ENCODE peak calls at places on chromosomes 16 and 17, in nine cellular contexts. One of them, this sample, is unnamed.

GRCh38 chr17:67546578-67547527 is 169.8 kb downstream of the PITPNC1 start:
- DNase-seq in fibroblast of lung: peak; percentile 55
- DNase-seq in left ventricle myocardium inferior: peak; percentile 60
- DNase-seq in fibroblast of pulmonary artery: peak; percentile 83
- DNase-seq in SK-N-SH: no peak
- DNase-seq in OCI-LY7: peak; percentile 24
- DNase-seq in CD4-positive, alpha-beta T cell: no peak
- DNase-seq in WTC11: peak; percentile 19
- DNase-seq in omental fat pad: peak; percentile 28
- DNase-seq in this sample: no peak

GRCh38 chr16:88453621-88454314 is 688 bp downstream of the ZFPM1 start:
- DNase-seq in fibroblast of lung: no peak
- DNase-seq in left ventricle myocardium inferior: no peak
- DNase-seq in fibroblast of pulmonary artery: no peak
- DNase-seq in SK-N-SH: peak; percentile 65
- DNase-seq in OCI-LY7: peak; percentile 24
- DNase-seq in CD4-positive, alpha-beta T cell: no peak
- DNase-seq in WTC11: no peak
- DNase-seq in omental fat pad: no peak
- DNase-seq in this sample: no peak

GRCh38 chr16:15398618-15399316 is 3.2 kb downstream of the MPV17L start:
- DNase-seq in fibroblast of lung: no peak
- DNase-seq in left ventricle myocardium inferior: no peak
- DNase-seq in fibroblast of pulmonary artery: no peak
- DNase-seq in SK-N-SH: no peak
- DNase-seq in OCI-LY7: no peak
- DNase-seq in CD4-positive, alpha-beta T cell: no peak
- DNase-seq in WTC11: no peak
- DNase-seq in omental fat pad: no peak
- DNase-seq in this sample: no peak

GRCh38 chr16:35746963-35747657 is 2287.7 kb downstream of the TP53TG3F start:
- DNase-seq in fibroblast of lung: no peak
- DNase-seq in left ventricle myocardium inferior: no peak
- DNase-seq in fibroblast of pulmonary artery: no peak
- DNase-seq in SK-N-SH: no peak
- DNase-seq in OCI-LY7: no peak
- DNase-seq in CD4-positive, alpha-beta T cell: no peak
- DNase-seq in WTC11: no peak
- DNase-seq in omental fat pad: no peak
- DNase-seq in this sample: no peak

GRCh38 chr17:19728114-19728495 is 11.7 kb upstream of the SLC47A2 start:
- DNase-seq in fibroblast of lung: peak; percentile 50
- DNase-seq in left ventricle myocardium inferior: peak; percentile 88
- DNase-seq in fibroblast of pulmonary artery: peak; percentile 91
- DNase-seq in SK-N-SH: peak; percentile 88
- DNase-seq in OCI-LY7: no peak
- DNase-seq in CD4-positive, alpha-beta T cell: no peak
- DNase-seq in WTC11: no peak
- DNase-seq in omental fat pad: peak; percentile 64
- DNase-seq in this sample: no peak

GRCh38 chr17:14061666-14062560 is 7.4 kb upstream of the COX10 start:
- DNase-seq in fibroblast of lung: peak; percentile 93
- DNase-seq in left ventricle myocardium inferior: no peak
- DNase-seq in fibroblast of pulmonary artery: peak; percentile 92
- DNase-seq in SK-N-SH: no peak
- DNase-seq in OCI-LY7: no peak
- DNase-seq in CD4-positive, alpha-beta T cell: no peak
- DNase-seq in WTC11: no peak
- DNase-seq in omental fat pad: no peak
- DNase-seq in this sample: no peak

GRCh38 chr16:56310685-56311084 is 114.7 kb downstream of the AMFR start:
- DNase-seq in fibroblast of lung: no peak
- DNase-seq in left ventricle myocardium inferior: no peak
- DNase-seq in fibroblast of pulmonary artery: no peak
- DNase-seq in SK-N-SH: no peak
- DNase-seq in OCI-LY7: no peak
- DNase-seq in CD4-positive, alpha-beta T cell: no peak
- DNase-seq in WTC11: no peak
- DNase-seq in omental fat pad: no peak
- DNase-seq in this sample: no peak

GRCh38 chr16:50836121-50836541 is 94.2 kb downstream of the CYLD start:
- DNase-seq in fibroblast of lung: no peak
- DNase-seq in left ventricle myocardium inferior: no peak
- DNase-seq in fibroblast of pulmonary artery: peak; percentile 13
- DNase-seq in SK-N-SH: no peak
- DNase-seq in OCI-LY7: no peak
- DNase-seq in CD4-positive, alpha-beta T cell: no peak
- DNase-seq in WTC11: no peak
- DNase-seq in omental fat pad: no peak
- DNase-seq in this sample: no peak

DNA sequence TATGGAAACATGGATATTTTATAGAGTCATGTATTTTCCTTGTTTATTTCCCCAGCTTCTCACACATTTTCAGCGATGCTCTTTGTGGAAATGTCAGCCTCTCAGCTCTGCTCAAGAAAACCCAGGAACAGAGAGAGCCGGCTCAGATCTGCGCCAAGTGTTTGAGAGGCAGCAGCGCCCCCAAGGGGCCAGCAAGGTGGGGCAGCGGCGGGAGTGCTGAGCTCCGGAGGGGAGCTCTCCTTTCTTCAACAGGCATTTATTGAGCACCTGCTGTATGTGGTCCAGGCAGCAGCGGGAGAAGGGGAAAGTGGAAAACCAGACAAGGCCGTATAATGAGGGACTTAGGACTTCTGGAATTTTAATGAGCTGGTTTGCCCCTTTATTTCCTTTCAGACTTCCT is 421.1 kb upstream of the C16orf82 start:
- DNase-seq in fibroblast of lung: no peak
- DNase-seq in left ventricle myocardium inferior: no peak
- DNase-seq in fibroblast of pulmonary artery: no peak
- DNase-seq in SK-N-SH: peak; percentile 9
- DNase-seq in OCI-LY7: peak; percentile 80
- DNase-seq in CD4-positive, alpha-beta T cell: peak; percentile 2
- DNase-seq in WTC11: peak; percentile 80
- DNase-seq in omental fat pad: no peak
- DNase-seq in this sample: peak; percentile 34
- TF ChIP-seq CTCF in fibroblast of lung: no peak
- TF ChIP-seq CTCF in left ventricle myocardium inferior: peak; percentile 29
- TF ChIP-seq CTCF in fibroblast of pulmonary artery: no peak
- TF ChIP-seq CTCF in SK-N-SH: peak; percentile 24
- TF ChIP-seq CTCF in OCI-LY7: peak; percentile 98
- TF ChIP-seq CTCF in CD4-positive, alpha-beta T cell: no peak
- TF ChIP-seq CTCF in WTC11: peak; percentile 79
- TF ChIP-seq CTCF in omental fat pad: no peak
- TF ChIP-seq CTCF in this sample: peak; percentile 79

GRCh38 chr17:64148699-64149098 is 18.8 kb upstream of the ERN1 start:
- DNase-seq in fibroblast of lung: no peak
- DNase-seq in left ventricle myocardium inferior: no peak
- DNase-seq in fibroblast of pulmonary artery: no peak
- DNase-seq in SK-N-SH: peak; percentile 43
- DNase-seq in OCI-LY7: peak; percentile 53
- DNase-seq in CD4-positive, alpha-beta T cell: no peak
- DNase-seq in WTC11: no peak
- DNase-seq in omental fat pad: no peak
- DNase-seq in this sample: no peak

GRCh38 chr17:64149196-64149595 is 19.3 kb upstream of the ERN1 start:
- DNase-seq in fibroblast of lung: no peak
- DNase-seq in left ventricle myocardium inferior: no peak
- DNase-seq in fibroblast of pulmonary artery: no peak
- DNase-seq in SK-N-SH: no peak
- DNase-seq in OCI-LY7: no peak
- DNase-seq in CD4-positive, alpha-beta T cell: no peak
- DNase-seq in WTC11: no peak
- DNase-seq in omental fat pad: no peak
- DNase-seq in this sample: no peak

GRCh38 chr17:64151016-64151368 is 21.0 kb upstream of the ERN1 start:
- DNase-seq in fibroblast of lung: no peak
- DNase-seq in left ventricle myocardium inferior: no peak
- DNase-seq in fibroblast of pulmonary artery: no peak
- DNase-seq in SK-N-SH: no peak
- DNase-seq in OCI-LY7: no peak
- DNase-seq in CD4-positive, alpha-beta T cell: no peak
- DNase-seq in WTC11: no peak
- DNase-seq in omental fat pad: no peak
- DNase-seq in this sample: no peak

GRCh38 chr17:64152428-64153125 is 22.6 kb upstream of the ERN1 start:
- DNase-seq in fibroblast of lung: no peak
- DNase-seq in left ventricle myocardium inferior: no peak
- DNase-seq in fibroblast of pulmonary artery: no peak
- DNase-seq in SK-N-SH: peak; percentile 50
- DNase-seq in OCI-LY7: no peak
- DNase-seq in CD4-positive, alpha-beta T cell: no peak
- DNase-seq in WTC11: no peak
- DNase-seq in omental fat pad: no peak
- DNase-seq in this sample: no peak

DNA sequence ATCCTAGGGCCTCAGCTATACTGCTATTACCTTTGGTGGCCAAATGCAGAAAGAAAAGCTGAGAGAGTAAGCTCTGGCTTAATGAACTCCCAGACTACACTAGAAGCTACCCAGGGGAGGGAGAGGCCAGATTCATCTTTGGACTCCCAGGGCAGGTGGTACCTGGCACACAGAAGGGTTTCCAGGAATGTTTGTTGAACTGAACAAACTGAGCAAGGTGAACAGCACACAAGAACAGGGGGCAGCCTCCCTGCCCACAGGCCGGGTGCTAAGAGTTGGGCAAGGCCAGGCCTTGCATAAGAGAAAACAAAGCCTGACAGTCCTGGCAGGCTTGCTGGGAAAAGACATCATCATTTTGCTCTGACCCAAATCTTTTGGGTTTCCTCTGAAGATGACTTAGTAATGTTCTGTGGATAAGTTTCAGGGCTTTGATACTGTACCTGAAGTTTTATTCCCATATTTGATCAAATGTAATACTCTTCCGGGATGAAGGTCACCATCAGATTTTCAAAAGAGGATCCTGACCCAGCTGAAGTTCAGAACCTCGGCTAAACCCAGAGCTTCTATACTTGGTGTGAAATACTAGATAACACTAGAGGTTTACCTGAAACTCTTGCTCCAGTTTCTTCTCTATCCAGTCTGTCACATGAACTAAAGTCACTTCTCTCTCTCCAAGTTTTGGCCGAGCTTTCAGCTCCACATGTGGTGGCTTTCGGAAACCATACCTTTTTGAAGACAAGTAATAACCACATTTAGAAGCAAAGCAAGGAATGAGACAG is 20.5 kb upstream of the ERN1 start:
- DNase-seq in fibroblast of lung: no peak
- DNase-seq in left ventricle myocardium inferior: no peak
- DNase-seq in fibroblast of pulmonary artery: peak; percentile 57
- DNase-seq in SK-N-SH: no peak
- DNase-seq in OCI-LY7: no peak
- DNase-seq in CD4-positive, alpha-beta T cell: no peak
- DNase-seq in WTC11: no peak
- DNase-seq in omental fat pad: no peak
- DNase-seq in this sample: no peak
- TF ChIP-seq CTCF in fibroblast of lung: no peak
- TF ChIP-seq CTCF in left ventricle myocardium inferior: no peak
- TF ChIP-seq CTCF in fibroblast of pulmonary artery: no peak
- TF ChIP-seq CTCF in SK-N-SH: no peak
- TF ChIP-seq CTCF in OCI-LY7: no peak
- TF ChIP-seq CTCF in CD4-positive, alpha-beta T cell: no peak
- TF ChIP-seq CTCF in WTC11: no peak
- TF ChIP-seq CTCF in omental fat pad: no peak
- TF ChIP-seq CTCF in this sample: no peak

DNA sequence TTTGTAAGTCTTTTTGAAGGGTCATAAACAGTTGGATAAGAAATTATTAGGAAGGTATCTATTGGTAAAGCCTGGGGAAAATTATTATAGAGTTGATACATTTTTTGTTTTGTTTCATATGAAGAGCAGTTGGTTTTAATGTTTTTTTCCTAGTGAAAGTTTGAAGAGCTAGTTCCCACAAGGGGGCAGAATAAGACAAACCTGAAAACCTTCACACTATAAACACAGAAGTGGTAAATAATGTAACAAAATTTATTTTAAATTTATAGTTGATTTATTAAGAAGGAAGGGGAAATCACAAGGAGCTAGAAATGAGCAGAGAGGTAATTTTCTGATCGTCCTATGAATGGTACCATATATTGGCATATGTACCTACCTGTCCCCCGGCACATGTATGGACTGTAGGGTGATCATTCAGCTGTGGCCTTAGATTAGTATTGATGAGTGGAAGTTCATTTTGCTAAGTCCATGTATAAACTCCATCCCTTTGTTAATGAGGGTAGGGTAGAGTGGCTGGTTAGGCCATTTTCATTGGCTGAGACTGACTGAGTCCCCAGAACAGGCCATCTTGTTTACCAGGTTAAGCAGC is 116.3 kb downstream of the TANC2 start:
- DNase-seq in fibroblast of lung: peak; percentile 36
- DNase-seq in left ventricle myocardium inferior: no peak
- DNase-seq in fibroblast of pulmonary artery: peak; percentile 75
- DNase-seq in SK-N-SH: peak; percentile 19
- DNase-seq in OCI-LY7: no peak
- DNase-seq in CD4-positive, alpha-beta T cell: no peak
- DNase-seq in WTC11: no peak
- DNase-seq in omental fat pad: no peak
- DNase-seq in this sample: no peak
- TF ChIP-seq CTCF in fibroblast of lung: peak; percentile 40
- TF ChIP-seq CTCF in left ventricle myocardium inferior: peak; percentile 46
- TF ChIP-seq CTCF in fibroblast of pulmonary artery: peak; percentile 58
- TF ChIP-seq CTCF in SK-N-SH: peak; percentile 85
- TF ChIP-seq CTCF in OCI-LY7: peak; percentile 68
- TF ChIP-seq CTCF in CD4-positive, alpha-beta T cell: no peak
- TF ChIP-seq CTCF in WTC11: no peak
- TF ChIP-seq CTCF in omental fat pad: no peak
- TF ChIP-seq CTCF in this sample: peak; percentile 60

GRCh38 chr16:73523209-73523608 is 475.3 kb upstream of the ZFHX3 start:
- DNase-seq in fibroblast of lung: no peak
- DNase-seq in left ventricle myocardium inferior: no peak
- DNase-seq in fibroblast of pulmonary artery: no peak
- DNase-seq in SK-N-SH: no peak
- DNase-seq in OCI-LY7: no peak
- DNase-seq in CD4-positive, alpha-beta T cell: no peak
- DNase-seq in WTC11: no peak
- DNase-seq in omental fat pad: no peak
- DNase-seq in this sample: no peak

GRCh38 chr16:73531021-73531420 is 483.1 kb upstream of the ZFHX3 start:
- DNase-seq in fibroblast of lung: no peak
- DNase-seq in left ventricle myocardium inferior: no peak
- DNase-seq in fibroblast of pulmonary artery: no peak
- DNase-seq in SK-N-SH: no peak
- DNase-seq in OCI-LY7: no peak
- DNase-seq in CD4-positive, alpha-beta T cell: no peak
- DNase-seq in WTC11: no peak
- DNase-seq in omental fat pad: no peak
- DNase-seq in this sample: no peak

GRCh38 chr16:73529303-73530012 is 481.5 kb upstream of the ZFHX3 start:
- DNase-seq in fibroblast of lung: no peak
- DNase-seq in left ventricle myocardium inferior: no peak
- DNase-seq in fibroblast of pulmonary artery: no peak
- DNase-seq in SK-N-SH: no peak
- DNase-seq in OCI-LY7: no peak
- DNase-seq in CD4-positive, alpha-beta T cell: no peak
- DNase-seq in WTC11: no peak
- DNase-seq in omental fat pad: no peak
- DNase-seq in this sample: no peak

GRCh38 chr16:73530529-73530928 is 482.6 kb upstream of the ZFHX3 start:
- DNase-seq in fibroblast of lung: no peak
- DNase-seq in left ventricle myocardium inferior: no peak
- DNase-seq in fibroblast of pulmonary artery: no peak
- DNase-seq in SK-N-SH: no peak
- DNase-seq in OCI-LY7: no peak
- DNase-seq in CD4-positive, alpha-beta T cell: no peak
- DNase-seq in WTC11: no peak
- DNase-seq in omental fat pad: no peak
- DNase-seq in this sample: no peak

GRCh38 chr16:73527191-73527590 is 479.3 kb upstream of the ZFHX3 start:
- DNase-seq in fibroblast of lung: no peak
- DNase-seq in left ventricle myocardium inferior: no peak
- DNase-seq in fibroblast of pulmonary artery: no peak
- DNase-seq in SK-N-SH: no peak
- DNase-seq in OCI-LY7: no peak
- DNase-seq in CD4-positive, alpha-beta T cell: no peak
- DNase-seq in WTC11: no peak
- DNase-seq in omental fat pad: no peak
- DNase-seq in this sample: no peak
- TF ChIP-seq CTCF in fibroblast of lung: no peak
- TF ChIP-seq CTCF in left ventricle myocardium inferior: no peak
- TF ChIP-seq CTCF in fibroblast of pulmonary artery: no peak
- TF ChIP-seq CTCF in SK-N-SH: no peak
- TF ChIP-seq CTCF in OCI-LY7: peak; percentile 18
- TF ChIP-seq CTCF in CD4-positive, alpha-beta T cell: no peak
- TF ChIP-seq CTCF in WTC11: no peak
- TF ChIP-seq CTCF in omental fat pad: no peak
- TF ChIP-seq CTCF in this sample: peak; percentile 22

This sample was measured in progenitor cell of endocrine pancreas.